ENCODE peak calls at places on chromosomes 4 and X, in four cellular contexts. F is K562, D is EH, U is AG04449. B is an unnamed sample.
A peak's percentile ranks its signal among the peaks of the same experiment; 100 is the strongest.

GRCh38 chr4:128502818-128503527 is 215.4 kb upstream of the PGRMC2 start:
- DNase-seq in D (peak; percentile 35), F (no peak), U (no peak), B (no peak)

GRCh38 chrX:15416133-15416993 is 32.1 kb upstream of the VEGFD start:
- DNase-seq in U (no peak), F (no peak), D (no peak), B (no peak)

GRCh38 chr4:151324449-151325319 is 721 bp downstream of the SH3D19 start:
- DNase-seq in U (no peak), D (peak; percentile 68), F (peak; percentile 17), B (peak; percentile 87)

GRCh38 chr4:3613980-3614730 is 81.9 kb upstream of the LRPAP1 start:
- DNase-seq in U (no peak), D (no peak), F (no peak), B (no peak)

GRCh38 chr4:183758006-183758734 is 99.1 kb downstream of the TRAPPC11 start:
- DNase-seq in D (no peak), F (no peak), U (no peak), B (no peak)

GRCh38 chrX:1925053-1925481 is 310.2 kb downstream of the ASMT start:
- DNase-seq in U (no peak), D (peak; percentile 32), F (no peak), B (no peak)

GRCh38 chr4:16794816-16795445 is 103.5 kb downstream of the LDB2 start:
- DNase-seq in D (peak; percentile 67), U (no peak), F (peak; percentile 30), B (peak; percentile 59)

GRCh38 chr4:109078724-109079123 is 223.7 kb downstream of the COL25A1 start:
- DNase-seq in F (no peak), D (peak; percentile 84), U (peak; percentile 76), B (peak; percentile 77)

GRCh38 chr4:81460837-81461233 is 10.9 kb downstream of the RASGEF1B start:
- DNase-seq in U (no peak), F (no peak), D (no peak), B (no peak)

GRCh38 chr4:48862661-48863060 is 31.8 kb downstream of the OCIAD1 start:
- DNase-seq in F (no peak), D (peak; percentile 41), U (peak; percentile 10), B (no peak)

GRCh38 chrX:31112226-31112999 is 40.6 kb upstream of the FTHL17 start:
- DNase-seq in D (peak; percentile 6), U (no peak), F (no peak), B (no peak)

GRCh38 chrX:103774070-103774642 is 2.5 kb upstream of the PLP1 start:
- DNase-seq in U (no peak), D (peak; percentile 61), F (no peak), B (peak; percentile 18)

GRCh38 chr4:15374697-15375096 is 53.1 kb upstream of the C1QTNF7 start:
- DNase-seq in U (no peak), F (no peak), D (no peak), B (no peak)

GRCh38 chr4:182975806-182976205 is 58.6 kb upstream of the DCTD start:
- DNase-seq in U (peak; percentile 46), D (peak; percentile 96), F (peak; percentile 50), B (peak; percentile 93)

GRCh38 chr4:88697588-88698329 is at the start of gene NAP1L5:
- DNase-seq in F (peak; percentile 32), U (no peak), D (peak; percentile 74), B (peak; percentile 76)

GRCh38 chrX:8345473-8345872 is 119.2 kb upstream of the VCX3B start:
- DNase-seq in F (no peak), D (no peak), U (no peak), B (no peak)

GRCh38 chrX:27998666-27999065 is 17.4 kb upstream of the DCAF8L1 start:
- DNase-seq in U (no peak), F (no peak), D (no peak), B (no peak)

GRCh38 chr4:166257891-166258290 is 384.9 kb downstream of the TLL1 start:
- DNase-seq in D (no peak), U (no peak), F (no peak), B (no peak)

GRCh38 chr4:89829470-89830138 is 7.4 kb downstream of the SNCA start:
- DNase-seq in D (no peak), F (no peak), U (no peak), B (peak; percentile 45)

GRCh38 chrX:43706786-43707185 is 50.7 kb downstream of the MAOA start:
- DNase-seq in F (no peak), D (no peak), U (no peak), B (no peak)

GRCh38 chr4:126799971-126800722 is 832.6 kb upstream of the INTU start:
- DNase-seq in U (no peak), F (no peak), D (peak; percentile 69), B (peak; percentile 54)

GRCh38 chr4:8391972-8392371 is 48.6 kb downstream of the ACOX3 start:
- DNase-seq in F (no peak), U (no peak), D (peak; percentile 72), B (peak; percentile 78)

GRCh38 chr4:8351931-8352367 is 82.4 kb downstream of the HTRA3 start:
- DNase-seq in U (peak; percentile 12), F (no peak), D (no peak), B (no peak)

GRCh38 chr4:2662598-2662997 is 93.5 kb downstream of the TNIP2 start:
- DNase-seq in D (peak; percentile 91), U (peak; percentile 67), F (no peak), B (peak; percentile 91)

GRCh38 chr4:175929932-175930331 is 117.9 kb upstream of the GPM6A start:
- DNase-seq in U (no peak), F (no peak), D (no peak), B (no peak)

GRCh38 chrX:96685205-96686099 is 810 bp downstream of the DIAPH2 start:
- DNase-seq in F (no peak), U (no peak), D (peak; percentile 48), B (peak; percentile 80)

GRCh38 chr4:71187399-71188196 is 151.2 kb upstream of the SLC4A4 start:
- DNase-seq in U (no peak), F (no peak), D (peak; percentile 64), B (peak; percentile 66)

B was measured in mesenchymal stem cell.